ENCODE peak calls at places on chromosomes 16 and 17, in eight cellular contexts. D, B, F, P, W, M, G and C are unnamed samples.

GRCh38 chr16:58366247-58367031 is 25.8 kb upstream of the GINS3 start:
- DNase-seq in D (no peak), B (peak), F (no peak), P (no peak), W (no peak), M (no peak), G (peak), C (peak)

GRCh38 chr17:67557921-67558320 is 159.8 kb upstream of the NOL11 start:
- DNase-seq in D (no peak), B (no peak), F (no peak), P (no peak), W (no peak), M (no peak), G (no peak), C (no peak)

GRCh38 chr16:85731179-85731578 is 19.7 kb downstream of the C16orf74 start:
- DNase-seq in D (no peak), B (no peak), F (no peak), P (no peak), W (no peak), M (no peak), G (no peak), C (no peak)

GRCh38 chr17:78910885-78911284 is 7.9 kb upstream of the CEP295NL start:
- DNase-seq in D (no peak), B (no peak), F (no peak), P (no peak), W (no peak), M (no peak), G (no peak), C (no peak)

GRCh38 chr16:21205303-21205702 is 6.1 kb downstream of the ZP2 start:
- DNase-seq in D (no peak), B (no peak), F (no peak), P (no peak), W (no peak), M (no peak), G (no peak), C (peak)

GRCh38 chr17:73850426-73850825 is 206.2 kb upstream of the SDK2 start:
- DNase-seq in D (no peak), B (no peak), F (no peak), P (no peak), W (no peak), M (no peak), G (no peak), C (no peak)

GRCh38 chr16:60811051-60811608 is 1225.1 kb downstream of the CDH8 start:
- DNase-seq in D (no peak), B (no peak), F (no peak), P (no peak), W (no peak), M (no peak), G (no peak), C (no peak)

GRCh38 chr16:2526135-2526534 is 5.1 kb downstream of the CEMP1 start:
- DNase-seq in D (no peak), B (no peak), F (no peak), P (no peak), W (no peak), M (no peak), G (no peak), C (no peak)

GRCh38 chr17:51371732-51372151 is 111.4 kb downstream of the UTP18 start:
- DNase-seq in D (no peak), B (peak), F (no peak), P (peak), W (no peak), M (peak), G (peak), C (peak)

GRCh38 chr16:28212532-28212873 is 738 bp upstream of the XPO6 start:
- DNase-seq in D (no peak), B (peak), F (no peak), P (no peak), W (no peak), M (no peak), G (no peak), C (peak)

GRCh38 chr16:3467920-3468319 is 24.4 kb downstream of the NAA60 start:
- DNase-seq in D (no peak), B (peak), F (no peak), P (no peak), W (no peak), M (no peak), G (no peak), C (peak)

GRCh38 chr17:6070280-6070894 is at the start of gene WSCD1:
- DNase-seq in D (no peak), B (no peak), F (no peak), P (no peak), W (no peak), M (no peak), G (no peak), C (peak)

GRCh38 chr16:74811911-74812310 is 37.3 kb upstream of the FA2H start:
- DNase-seq in D (no peak), B (no peak), F (no peak), P (no peak), W (no peak), M (no peak), G (no peak), C (no peak)

GRCh38 chr16:81467072-81467471 is 22.5 kb downstream of the CMIP start:
- DNase-seq in D (no peak), B (no peak), F (no peak), P (no peak), W (no peak), M (no peak), G (no peak), C (no peak)

GRCh38 chr17:27070836-27071235 is 223.1 kb upstream of the WSB1 start:
- DNase-seq in D (no peak), B (no peak), F (no peak), P (no peak), W (no peak), M (no peak), G (no peak), C (no peak)

GRCh38 chr16:88960516-88960915 is 16.5 kb downstream of the CBFA2T3 start:
- DNase-seq in D (no peak), B (no peak), F (no peak), P (no peak), W (no peak), M (no peak), G (no peak), C (no peak)

GRCh38 chr17:40526668-40527067 is 25.2 kb upstream of the TNS4 start:
- DNase-seq in D (no peak), B (no peak), F (peak), P (no peak), W (no peak), M (no peak), G (no peak), C (no peak)

GRCh38 chr16:86498155-86498651 is 12.1 kb upstream of the FOXF1 start:
- DNase-seq in D (no peak), B (no peak), F (no peak), P (no peak), W (no peak), M (no peak), G (no peak), C (no peak)

GRCh38 chr16:78993342-78993741 is 607.2 kb downstream of the MAF start:
- DNase-seq in D (no peak), B (no peak), F (no peak), P (no peak), W (no peak), M (no peak), G (no peak), C (no peak)

GRCh38 chr16:17945080-17945601 is 391.4 kb downstream of the NPIPA8 start:
- DNase-seq in D (no peak), B (no peak), F (no peak), P (no peak), W (no peak), M (no peak), G (no peak), C (no peak)

GRCh38 chr17:67528751-67529436 is 151.8 kb downstream of the PITPNC1 start:
- DNase-seq in D (no peak), B (peak), F (peak), P (no peak), W (peak), M (peak), G (peak), C (peak)

GRCh38 chr17:75241996-75242460 is 19.4 kb downstream of the GGA3 start:
- DNase-seq in D (no peak), B (peak), F (no peak), P (no peak), W (no peak), M (no peak), G (no peak), C (no peak)

GRCh38 chr17:33976816-33977215 is 278.3 kb upstream of the CCL2 start:
- DNase-seq in D (no peak), B (no peak), F (no peak), P (no peak), W (no peak), M (no peak), G (no peak), C (no peak)

GRCh38 chr16:53055603-53056527 is 1.1 kb downstream of the CHD9 start:
- DNase-seq in D (no peak), B (peak), F (no peak), P (no peak), W (no peak), M (peak), G (no peak), C (peak)

GRCh38 chr16:25063102-25063501 is 47.9 kb upstream of the ARHGAP17 start:
- DNase-seq in D (no peak), B (no peak), F (no peak), P (no peak), W (no peak), M (no peak), G (no peak), C (no peak)

GRCh38 chr16:2749936-2750335 is 2.5 kb upstream of the SRRM2 start:
- DNase-seq in D (no peak), B (no peak), F (no peak), P (no peak), W (no peak), M (no peak), G (no peak), C (no peak)

GRCh38 chr17:76479515-76480048 is 12.2 kb downstream of the AANAT start:
- DNase-seq in D (no peak), B (no peak), F (no peak), P (no peak), W (no peak), M (no peak), G (no peak), C (no peak)

GRCh38 chr17:7294614-7295153 is at the start of gene YBX2:
- DNase-seq in D (peak), B (peak), F (peak), P (peak), W (no peak), M (peak), G (no peak), C (peak)

GRCh38 chr17:61989509-61989908 is 61.7 kb upstream of the INTS2 start:
- DNase-seq in D (no peak), B (no peak), F (no peak), P (no peak), W (no peak), M (no peak), G (no peak), C (no peak)

GRCh38 chr16:57593021-57593420 is 35.4 kb upstream of the ADGRG1 start:
- DNase-seq in D (no peak), B (no peak), F (no peak), P (no peak), W (peak), M (no peak), G (no peak), C (no peak)

GRCh38 chr16:3047387-3047720 is 993 bp downstream of the MMP25 start:
- DNase-seq in D (no peak), B (no peak), F (no peak), P (no peak), W (no peak), M (no peak), G (no peak), C (no peak)